ENCODE peak calls at places on chromosomes 3 and 15, in six cellular contexts. One of them, this sample, is unnamed.

GRCh38 chr3:64595253-64595694 is 92.5 kb downstream of the ADAMTS9 start:
- DNase-seq in body of pancreas: peak; percentile 56
- DNase-seq in ovary: peak; percentile 74
- DNase-seq in transverse colon: peak; percentile 16
- DNase-seq in K562: no peak
- DNase-seq in H54: no peak
- DNase-seq in this sample: no peak

GRCh38 chr3:19022546-19022945 is 125.8 kb upstream of the KCNH8 start:
- DNase-seq in body of pancreas: no peak
- DNase-seq in ovary: no peak
- DNase-seq in transverse colon: no peak
- DNase-seq in K562: no peak
- DNase-seq in H54: no peak
- DNase-seq in this sample: no peak

GRCh38 chr15:98856540-98856907 is 151.1 kb downstream of the PGPEP1L start:
- DNase-seq in body of pancreas: no peak
- DNase-seq in ovary: no peak
- DNase-seq in transverse colon: no peak
- DNase-seq in K562: no peak
- DNase-seq in H54: no peak
- DNase-seq in this sample: no peak

GRCh38 chr3:169118666-169119370 is 544.7 kb downstream of the MECOM start:
- DNase-seq in body of pancreas: no peak
- DNase-seq in ovary: no peak
- DNase-seq in transverse colon: no peak
- DNase-seq in K562: no peak
- DNase-seq in H54: no peak
- DNase-seq in this sample: no peak

GRCh38 chr3:46496745-46497555 is 826 bp upstream of the RTP3 start:
- DNase-seq in body of pancreas: no peak
- DNase-seq in ovary: no peak
- DNase-seq in transverse colon: peak; percentile 52
- DNase-seq in K562: no peak
- DNase-seq in H54: no peak
- DNase-seq in this sample: peak; percentile 72

GRCh38 chr3:197958346-197958745 is 1.7 kb upstream of the LMLN start:
- DNase-seq in body of pancreas: no peak
- DNase-seq in ovary: no peak
- DNase-seq in transverse colon: no peak
- DNase-seq in K562: no peak
- DNase-seq in H54: no peak
- DNase-seq in this sample: no peak

GRCh38 chr15:88701561-88702095 is 62.8 kb downstream of the ISG20 start:
- DNase-seq in body of pancreas: no peak
- DNase-seq in ovary: no peak
- DNase-seq in transverse colon: peak; percentile 33
- DNase-seq in K562: peak; percentile 48
- DNase-seq in H54: no peak
- DNase-seq in this sample: peak; percentile 57

GRCh38 chr15:31254431-31255175 is 72.0 kb upstream of the KLF13 start:
- DNase-seq in body of pancreas: peak; percentile 37
- DNase-seq in ovary: no peak
- DNase-seq in transverse colon: peak; percentile 77
- DNase-seq in K562: no peak
- DNase-seq in H54: no peak
- DNase-seq in this sample: no peak

DNA sequence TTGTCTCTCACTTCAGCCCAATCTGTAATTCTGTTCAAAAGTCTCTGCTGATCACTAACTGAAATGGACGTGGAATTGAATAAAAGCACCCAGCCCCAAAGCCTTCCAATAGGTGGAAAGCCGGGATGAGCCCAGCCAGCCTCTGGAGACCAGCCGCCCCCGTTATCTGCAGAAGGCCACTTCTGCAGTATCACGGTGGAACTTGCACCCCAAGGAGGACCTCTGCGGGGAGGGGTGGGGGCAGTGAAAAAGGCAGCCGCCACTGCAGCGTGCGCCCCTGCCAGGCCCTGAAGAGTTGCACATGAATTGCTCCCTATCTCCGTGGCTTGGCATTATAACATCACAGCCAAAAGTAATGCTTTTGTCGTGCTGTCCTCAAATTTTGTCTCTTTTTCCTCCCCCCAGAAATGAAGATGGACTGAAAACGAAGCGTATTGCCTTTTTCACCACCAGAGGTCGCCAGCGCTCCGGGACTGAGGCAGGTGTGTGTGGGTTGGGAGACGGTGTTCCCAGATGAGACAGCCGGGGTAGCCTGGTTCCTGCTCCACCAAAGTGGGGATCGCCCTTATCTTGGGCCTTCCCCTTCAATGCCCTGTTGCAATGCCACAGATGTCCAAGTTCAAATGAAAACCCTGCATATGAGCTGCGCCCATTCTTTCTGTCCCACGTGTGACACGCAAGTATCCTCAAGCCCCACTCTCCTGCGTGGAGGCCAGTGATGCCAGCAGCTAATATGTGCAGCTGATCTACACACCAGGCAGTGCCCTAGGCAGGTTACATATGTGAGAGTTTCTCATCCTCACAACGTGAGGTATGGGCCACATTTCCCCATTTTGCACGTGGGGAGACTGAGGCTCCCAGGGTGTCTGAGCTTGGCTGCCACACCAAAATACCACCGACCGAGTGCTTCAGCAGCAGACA is 96.0 kb downstream of the LRRK1 start:
- DNase-seq in body of pancreas: peak; percentile 66
- DNase-seq in ovary: peak; percentile 85
- DNase-seq in transverse colon: peak; percentile 75
- DNase-seq in K562: peak; percentile 82
- DNase-seq in H54: peak; percentile 54
- DNase-seq in this sample: peak; percentile 81
- TF ChIP-seq POLR2A in body of pancreas: no peak
- TF ChIP-seq POLR2A in ovary: no peak
- TF ChIP-seq POLR2A in transverse colon: no peak
- TF ChIP-seq POLR2A in K562: no peak
- TF ChIP-seq POLR2A in H54: no peak
- TF ChIP-seq POLR2A in this sample: no peak

GRCh38 chr3:141708367-141708766 is 29.7 kb upstream of the RNF7 start:
- DNase-seq in body of pancreas: no peak
- DNase-seq in ovary: no peak
- DNase-seq in transverse colon: no peak
- DNase-seq in K562: no peak
- DNase-seq in H54: no peak
- DNase-seq in this sample: no peak
- TF ChIP-seq POLR2A in body of pancreas: no peak
- TF ChIP-seq POLR2A in ovary: no peak
- TF ChIP-seq POLR2A in transverse colon: no peak
- TF ChIP-seq POLR2A in K562: no peak
- TF ChIP-seq POLR2A in H54: no peak
- TF ChIP-seq POLR2A in this sample: no peak

GRCh38 chr15:89999676-90000174 is 1.4 kb upstream of the ZNF710 start:
- DNase-seq in body of pancreas: peak; percentile 77
- DNase-seq in ovary: peak; percentile 46
- DNase-seq in transverse colon: peak; percentile 37
- DNase-seq in K562: no peak
- DNase-seq in H54: peak; percentile 26
- DNase-seq in this sample: peak; percentile 16
- TF ChIP-seq POLR2A in body of pancreas: peak; percentile 52
- TF ChIP-seq POLR2A in ovary: no peak
- TF ChIP-seq POLR2A in transverse colon: peak; percentile 35
- TF ChIP-seq POLR2A in K562: no peak
- TF ChIP-seq POLR2A in H54: no peak
- TF ChIP-seq POLR2A in this sample: no peak

GRCh38 chr3:132659370-132660055 is at the start of gene ACAD11:
- DNase-seq in body of pancreas: peak; percentile 74
- DNase-seq in ovary: peak; percentile 78
- DNase-seq in transverse colon: peak; percentile 70
- DNase-seq in K562: peak; percentile 41
- DNase-seq in H54: peak; percentile 49
- DNase-seq in this sample: peak; percentile 82
- TF ChIP-seq POLR2A in body of pancreas: no peak
- TF ChIP-seq POLR2A in ovary: no peak
- TF ChIP-seq POLR2A in transverse colon: no peak
- TF ChIP-seq POLR2A in K562: no peak
- TF ChIP-seq POLR2A in H54: peak; percentile 49
- TF ChIP-seq POLR2A in this sample: no peak

DNA sequence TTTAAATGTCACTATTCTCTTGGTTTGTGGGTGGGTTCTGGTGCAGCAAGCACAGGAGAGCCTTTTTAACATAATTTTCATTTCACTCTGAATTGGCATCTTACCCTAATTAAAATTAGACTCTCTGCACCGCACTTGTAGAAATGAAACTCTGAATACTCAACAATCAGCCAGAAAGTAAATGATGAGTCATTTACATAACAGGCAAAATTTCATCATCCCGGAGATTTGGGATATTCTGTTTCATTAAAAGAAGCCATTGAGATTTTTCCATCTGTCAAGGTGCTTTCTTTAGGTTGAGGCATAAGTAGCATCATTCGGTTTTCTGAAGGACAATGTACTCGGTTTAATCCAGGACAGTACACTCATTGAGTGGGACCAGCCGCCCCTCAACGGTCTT is 111.0 kb downstream of the RFTN1 start:
- DNase-seq in body of pancreas: no peak
- DNase-seq in ovary: no peak
- DNase-seq in transverse colon: no peak
- DNase-seq in K562: no peak
- DNase-seq in H54: no peak
- DNase-seq in this sample: no peak
- TF ChIP-seq POLR2A in body of pancreas: no peak
- TF ChIP-seq POLR2A in ovary: no peak
- TF ChIP-seq POLR2A in transverse colon: no peak
- TF ChIP-seq POLR2A in K562: no peak
- TF ChIP-seq POLR2A in H54: no peak
- TF ChIP-seq POLR2A in this sample: no peak

GRCh38 chr3:47824541-47825473 is 21.9 kb downstream of the DHX30 start:
- DNase-seq in body of pancreas: peak; percentile 76
- DNase-seq in ovary: peak; percentile 86
- DNase-seq in transverse colon: peak; percentile 82
- DNase-seq in K562: peak; percentile 96
- DNase-seq in H54: peak; percentile 95
- DNase-seq in this sample: peak; percentile 88
- TF ChIP-seq POLR2A in body of pancreas: peak; percentile 60
- TF ChIP-seq POLR2A in ovary: peak; percentile 26
- TF ChIP-seq POLR2A in transverse colon: peak; percentile 26
- TF ChIP-seq POLR2A in K562: peak; percentile 94
- TF ChIP-seq POLR2A in H54: peak; percentile 66
- TF ChIP-seq POLR2A in this sample: peak; percentile 78

GRCh38 chr15:79924379-79924778 is 27.6 kb upstream of the MTHFS start:
- DNase-seq in body of pancreas: no peak
- DNase-seq in ovary: peak; percentile 49
- DNase-seq in transverse colon: no peak
- DNase-seq in K562: no peak
- DNase-seq in H54: no peak
- DNase-seq in this sample: no peak

GRCh38 chr15:79922512-79923067 is 25.8 kb upstream of the MTHFS start:
- DNase-seq in body of pancreas: no peak
- DNase-seq in ovary: no peak
- DNase-seq in transverse colon: no peak
- DNase-seq in K562: no peak
- DNase-seq in H54: no peak
- DNase-seq in this sample: no peak

GRCh38 chr15:79923068-79923514 is 26.3 kb upstream of the MTHFS start:
- DNase-seq in body of pancreas: peak; percentile 68
- DNase-seq in ovary: peak; percentile 69
- DNase-seq in transverse colon: peak; percentile 81
- DNase-seq in K562: peak; percentile 83
- DNase-seq in H54: peak; percentile 35
- DNase-seq in this sample: peak; percentile 61

GRCh38 chr15:79919749-79920511 is 23.1 kb upstream of the MTHFS start:
- DNase-seq in body of pancreas: no peak
- DNase-seq in ovary: no peak
- DNase-seq in transverse colon: no peak
- DNase-seq in K562: no peak
- DNase-seq in H54: no peak
- DNase-seq in this sample: peak; percentile 10

GRCh38 chr15:79923515-79924169 is 26.8 kb upstream of the MTHFS start:
- DNase-seq in body of pancreas: peak; percentile 97
- DNase-seq in ovary: peak; percentile 95
- DNase-seq in transverse colon: peak; percentile 98
- DNase-seq in K562: peak; percentile 96
- DNase-seq in H54: peak; percentile 89
- DNase-seq in this sample: peak; percentile 91
- TF ChIP-seq POLR2A in body of pancreas: peak; percentile 96
- TF ChIP-seq POLR2A in ovary: peak; percentile 74
- TF ChIP-seq POLR2A in transverse colon: peak; percentile 96
- TF ChIP-seq POLR2A in K562: peak; percentile 91
- TF ChIP-seq POLR2A in H54: peak; percentile 56
- TF ChIP-seq POLR2A in this sample: peak; percentile 85